ENCODE peak calls at places on chromosomes 2 and 18, in four cellular contexts. S is effector memory CD4-positive, alpha-beta T cell; I is NCI-H460; Z is hippocampal formation. Q is an unnamed sample.

GRCh38 chr2:156680266-156680665 is 244.1 kb downstream of the GPD2 start:
- DNase-seq in S (no peak), I (no peak), Z (no peak), Q (no peak)

GRCh38 chr2:182891611-182892010 is 25.2 kb upstream of the FRZB start:
- DNase-seq in Z (no peak), I (no peak), S (no peak), Q (no peak)

GRCh38 chr2:204967199-204967995 is 422.1 kb downstream of the PARD3B start:
- DNase-seq in I (no peak), S (peak), Z (no peak), Q (no peak)

GRCh38 chr18:12946549-12947354 is 1.1 kb upstream of the SEH1L start:
- DNase-seq in I (peak), S (no peak), Z (no peak), Q (peak)

GRCh38 chr2:214322662-214323061 is 88.2 kb upstream of the VWC2L start:
- DNase-seq in S (no peak), I (no peak), Z (no peak), Q (no peak)

GRCh38 chr2:39696072-39696471 is 30.4 kb downstream of the TMEM178A start:
- DNase-seq in Z (no peak), S (no peak), I (no peak), Q (no peak)

GRCh38 chr2:72562451-72563153 is 263.2 kb downstream of the EXOC6B start:
- DNase-seq in I (no peak), S (no peak), Z (no peak), Q (no peak)

GRCh38 chr18:47321815-47322214 is 70.4 kb upstream of the SKOR2 start:
- DNase-seq in S (no peak), I (no peak), Z (no peak), Q (no peak)

GRCh38 chr2:190180313-190181065 is 118.0 kb upstream of the MSTN start:
- DNase-seq in Z (peak), I (peak), S (no peak), Q (peak)

GRCh38 chr18:55286257-55286825 is 301.7 kb downstream of the TCF4 start:
- DNase-seq in Z (no peak), S (no peak), I (no peak), Q (no peak)

GRCh38 chr2:46002507-46002883 is 294.7 kb upstream of the EPAS1 start:
- DNase-seq in S (no peak), Z (no peak), I (no peak), Q (no peak)

GRCh38 chr2:54085069-54085468 is 30.3 kb upstream of the ACYP2 start:
- DNase-seq in S (no peak), Z (no peak), I (no peak), Q (no peak)

GRCh38 chr2:214311931-214312749 is 98.7 kb upstream of the VWC2L start:
- DNase-seq in S (no peak), Z (no peak), I (no peak), Q (no peak)

GRCh38 chr2:229376866-229377265 is 105.8 kb upstream of the PID1 start:
- DNase-seq in I (peak), S (no peak), Z (no peak), Q (no peak)

GRCh38 chr2:162422894-162423293 is 79.0 kb downstream of the GCA start:
- DNase-seq in Z (no peak), S (no peak), I (no peak), Q (no peak)

GRCh38 chr2:19538411-19538963 is 180.1 kb upstream of the OSR1 start:
- DNase-seq in Z (no peak), I (peak), S (no peak), Q (no peak)

GRCh38 chr2:3179626-3180025 is 198.0 kb downstream of the EIPR1 start:
- DNase-seq in Z (no peak), S (no peak), I (no peak), Q (no peak)

GRCh38 chr2:231554327-231554726 is 24.1 kb upstream of the NMUR1 start:
- DNase-seq in S (no peak), Z (no peak), I (no peak), Q (no peak)

GRCh38 chr18:31632356-31632755 is 40.7 kb downstream of the TTR start:
- DNase-seq in I (no peak), S (no peak), Z (no peak), Q (no peak)

GRCh38 chr18:13137939-13138821 is 80.4 kb upstream of the LDLRAD4 start:
- DNase-seq in S (peak), I (peak), Z (peak), Q (no peak)

GRCh38 chr2:195202163-195202845 is 454.7 kb upstream of the SLC39A10 start:
- DNase-seq in S (no peak), Z (no peak), I (no peak), Q (no peak)

GRCh38 chr2:41914936-41915335 is 132.9 kb upstream of the PKDCC start:
- DNase-seq in S (no peak), I (no peak), Z (no peak), Q (no peak)

GRCh38 chr2:9327873-9328352 is 95.4 kb downstream of the ITGB1BP1 start:
- DNase-seq in I (peak), S (no peak), Z (no peak), Q (no peak)

GRCh38 chr2:178234648-178235047 is 40.3 kb downstream of the OSBPL6 start:
- DNase-seq in S (no peak), I (no peak), Z (no peak), Q (no peak)

GRCh38 chr2:219615036-219615435 is 12.4 kb upstream of the SLC4A3 start:
- DNase-seq in Z (no peak), S (no peak), I (no peak), Q (no peak)

GRCh38 chr2:219071189-219071816 is 10.6 kb upstream of the IHH start:
- DNase-seq in I (no peak), Z (no peak), S (no peak), Q (no peak)

GRCh38 chr2:239181074-239181581 is 219.7 kb downstream of the HDAC4 start:
- DNase-seq in S (no peak), I (no peak), Z (no peak), Q (no peak)

GRCh38 chr2:234670052-234670451 is 173.2 kb upstream of the ARL4C start:
- DNase-seq in I (no peak), S (no peak), Z (no peak), Q (no peak)

GRCh38 chr2:29066271-29066860 is 8.0 kb downstream of the PCARE start:
- DNase-seq in I (no peak), Z (no peak), S (no peak), Q (no peak)

GRCh38 chr2:215845839-215846586 is 167.3 kb downstream of the MREG start:
- DNase-seq in S (no peak), Z (no peak), I (no peak), Q (no peak)

GRCh38 chr2:171513719-171514160 is 8.5 kb upstream of the CYBRD1 start:
- DNase-seq in Z (no peak), S (no peak), I (no peak), Q (no peak)

GRCh38 chr2:217268978-217269377 is 409.1 kb upstream of the TNP1 start:
- DNase-seq in S (no peak), Z (no peak), I (no peak), Q (no peak)